ENCODE peak calls at places on chromosome 9, in eight cellular contexts. One of them, this sample, is unnamed.

GRCh38 chr9:107638922-107639321 is 149.4 kb upstream of the KLF4 start:
- DNase-seq in epithelial cell of esophagus: no peak
- DNase-seq in IMR-90: peak; percentile 77
- DNase-seq in keratinocyte: no peak
- DNase-seq in CD8-positive, alpha-beta T cell: no peak
- DNase-seq in A549: no peak
- DNase-seq in choroid plexus epithelial cell: peak; percentile 62
- DNase-seq in mesothelial cell of epicardium: no peak
- DNase-seq in this sample: no peak

GRCh38 chr9:21434202-21435014 is 5.8 kb upstream of the IFNA1 start:
- DNase-seq in IMR-90: peak; percentile 73
- DNase-seq in mesothelial cell of epicardium: no peak
- DNase-seq in CD8-positive, alpha-beta T cell: no peak
- DNase-seq in choroid plexus epithelial cell: peak; percentile 88
- DNase-seq in A549: peak; percentile 28
- DNase-seq in epithelial cell of esophagus: peak; percentile 69
- DNase-seq in keratinocyte: no peak
- DNase-seq in this sample: peak; percentile 71

GRCh38 chr9:72154468-72155281 is 5.4 kb downstream of the GDA start:
- DNase-seq in A549: no peak
- DNase-seq in IMR-90: no peak
- DNase-seq in mesothelial cell of epicardium: no peak
- DNase-seq in choroid plexus epithelial cell: no peak
- DNase-seq in CD8-positive, alpha-beta T cell: no peak
- DNase-seq in keratinocyte: no peak
- DNase-seq in epithelial cell of esophagus: peak; percentile 44
- DNase-seq in this sample: peak; percentile 15

GRCh38 chr9:79209012-79209411 is 362.8 kb upstream of the TLE4 start:
- DNase-seq in epithelial cell of esophagus: no peak
- DNase-seq in CD8-positive, alpha-beta T cell: no peak
- DNase-seq in choroid plexus epithelial cell: no peak
- DNase-seq in IMR-90: no peak
- DNase-seq in A549: no peak
- DNase-seq in mesothelial cell of epicardium: no peak
- DNase-seq in keratinocyte: no peak
- DNase-seq in this sample: no peak

GRCh38 chr9:34374905-34375552 is 1.7 kb downstream of the MYORG start:
- DNase-seq in IMR-90: no peak
- DNase-seq in mesothelial cell of epicardium: no peak
- DNase-seq in epithelial cell of esophagus: peak; percentile 33
- DNase-seq in CD8-positive, alpha-beta T cell: no peak
- DNase-seq in A549: no peak
- DNase-seq in keratinocyte: no peak
- DNase-seq in choroid plexus epithelial cell: no peak
- DNase-seq in this sample: no peak

GRCh38 chr9:99189887-99190596 is 31.7 kb downstream of the ALG2 start:
- DNase-seq in epithelial cell of esophagus: no peak
- DNase-seq in CD8-positive, alpha-beta T cell: no peak
- DNase-seq in IMR-90: peak; percentile 49
- DNase-seq in keratinocyte: no peak
- DNase-seq in mesothelial cell of epicardium: no peak
- DNase-seq in choroid plexus epithelial cell: peak; percentile 30
- DNase-seq in A549: no peak
- DNase-seq in this sample: no peak

GRCh38 chr9:128902351-128903078 is 18.3 kb upstream of the PHYHD1 start:
- DNase-seq in mesothelial cell of epicardium: no peak
- DNase-seq in CD8-positive, alpha-beta T cell: peak; percentile 82
- DNase-seq in epithelial cell of esophagus: peak; percentile 93
- DNase-seq in A549: no peak
- DNase-seq in choroid plexus epithelial cell: no peak
- DNase-seq in keratinocyte: peak; percentile 97
- DNase-seq in IMR-90: no peak
- DNase-seq in this sample: peak; percentile 90

GRCh38 chr9:124423591-124423990 is 8.3 kb upstream of the PSMB7 start:
- DNase-seq in choroid plexus epithelial cell: no peak
- DNase-seq in keratinocyte: no peak
- DNase-seq in CD8-positive, alpha-beta T cell: no peak
- DNase-seq in epithelial cell of esophagus: no peak
- DNase-seq in IMR-90: no peak
- DNase-seq in A549: no peak
- DNase-seq in mesothelial cell of epicardium: no peak
- DNase-seq in this sample: no peak

GRCh38 chr9:122379340-122379739 is 8.5 kb downstream of the PTGS1 start:
- DNase-seq in choroid plexus epithelial cell: no peak
- DNase-seq in mesothelial cell of epicardium: no peak
- DNase-seq in CD8-positive, alpha-beta T cell: no peak
- DNase-seq in IMR-90: no peak
- DNase-seq in keratinocyte: no peak
- DNase-seq in A549: no peak
- DNase-seq in epithelial cell of esophagus: no peak
- DNase-seq in this sample: no peak

GRCh38 chr9:135605238-135605781 is 34.0 kb downstream of the GLT6D1 start:
- DNase-seq in choroid plexus epithelial cell: peak; percentile 5
- DNase-seq in mesothelial cell of epicardium: peak; percentile 24
- DNase-seq in epithelial cell of esophagus: no peak
- DNase-seq in A549: no peak
- DNase-seq in keratinocyte: no peak
- DNase-seq in IMR-90: no peak
- DNase-seq in CD8-positive, alpha-beta T cell: no peak
- DNase-seq in this sample: no peak

GRCh38 chr9:131048332-131048731 is 39.4 kb downstream of the LAMC3 start:
- DNase-seq in mesothelial cell of epicardium: no peak
- DNase-seq in epithelial cell of esophagus: no peak
- DNase-seq in IMR-90: no peak
- DNase-seq in choroid plexus epithelial cell: no peak
- DNase-seq in CD8-positive, alpha-beta T cell: no peak
- DNase-seq in A549: no peak
- DNase-seq in keratinocyte: no peak
- DNase-seq in this sample: no peak

GRCh38 chr9:22813520-22813919 is 366.9 kb downstream of the DMRTA1 start:
- DNase-seq in CD8-positive, alpha-beta T cell: no peak
- DNase-seq in keratinocyte: no peak
- DNase-seq in choroid plexus epithelial cell: peak; percentile 1
- DNase-seq in IMR-90: peak; percentile 52
- DNase-seq in epithelial cell of esophagus: peak; percentile 33
- DNase-seq in A549: no peak
- DNase-seq in mesothelial cell of epicardium: no peak
- DNase-seq in this sample: peak; percentile 21

GRCh38 chr9:131276107-131276888 is at the start of gene FAM78A:
- DNase-seq in CD8-positive, alpha-beta T cell: no peak
- DNase-seq in keratinocyte: no peak
- DNase-seq in A549: no peak
- DNase-seq in epithelial cell of esophagus: no peak
- DNase-seq in choroid plexus epithelial cell: peak; percentile 14
- DNase-seq in IMR-90: no peak
- DNase-seq in mesothelial cell of epicardium: no peak
- DNase-seq in this sample: peak; percentile 72

GRCh38 chr9:134947265-134947955 is 29.7 kb upstream of the FCN1 start:
- DNase-seq in IMR-90: no peak
- DNase-seq in mesothelial cell of epicardium: no peak
- DNase-seq in CD8-positive, alpha-beta T cell: no peak
- DNase-seq in keratinocyte: no peak
- DNase-seq in choroid plexus epithelial cell: no peak
- DNase-seq in epithelial cell of esophagus: no peak
- DNase-seq in A549: no peak
- DNase-seq in this sample: no peak

GRCh38 chr9:115225459-115226116 is 107.6 kb upstream of the TNC start:
- DNase-seq in epithelial cell of esophagus: no peak
- DNase-seq in mesothelial cell of epicardium: no peak
- DNase-seq in choroid plexus epithelial cell: no peak
- DNase-seq in CD8-positive, alpha-beta T cell: no peak
- DNase-seq in IMR-90: no peak
- DNase-seq in keratinocyte: no peak
- DNase-seq in A549: no peak
- DNase-seq in this sample: no peak

GRCh38 chr9:121242955-121243346 is 25.0 kb upstream of the GSN start:
- DNase-seq in CD8-positive, alpha-beta T cell: no peak
- DNase-seq in keratinocyte: no peak
- DNase-seq in choroid plexus epithelial cell: no peak
- DNase-seq in mesothelial cell of epicardium: no peak
- DNase-seq in IMR-90: no peak
- DNase-seq in epithelial cell of esophagus: no peak
- DNase-seq in A549: no peak
- DNase-seq in this sample: no peak

GRCh38 chr9:134363450-134363849 is 37.2 kb downstream of the RXRA start:
- DNase-seq in mesothelial cell of epicardium: no peak
- DNase-seq in CD8-positive, alpha-beta T cell: no peak
- DNase-seq in IMR-90: no peak
- DNase-seq in choroid plexus epithelial cell: no peak
- DNase-seq in epithelial cell of esophagus: no peak
- DNase-seq in A549: no peak
- DNase-seq in keratinocyte: no peak
- DNase-seq in this sample: no peak

GRCh38 chr9:114856942-114857315 is 51.1 kb upstream of the TNFSF15 start:
- DNase-seq in A549: no peak
- DNase-seq in CD8-positive, alpha-beta T cell: no peak
- DNase-seq in keratinocyte: no peak
- DNase-seq in epithelial cell of esophagus: no peak
- DNase-seq in IMR-90: peak; percentile 29
- DNase-seq in choroid plexus epithelial cell: no peak
- DNase-seq in mesothelial cell of epicardium: no peak
- DNase-seq in this sample: no peak

GRCh38 chr9:3868466-3868865 is 342.7 kb upstream of the RFX3 start:
- DNase-seq in CD8-positive, alpha-beta T cell: no peak
- DNase-seq in epithelial cell of esophagus: no peak
- DNase-seq in choroid plexus epithelial cell: no peak
- DNase-seq in mesothelial cell of epicardium: no peak
- DNase-seq in A549: no peak
- DNase-seq in IMR-90: no peak
- DNase-seq in keratinocyte: no peak
- DNase-seq in this sample: no peak

GRCh38 chr9:131854906-131855504 is 115.1 kb upstream of the RAPGEF1 start:
- DNase-seq in A549: no peak
- DNase-seq in IMR-90: peak; percentile 5
- DNase-seq in epithelial cell of esophagus: peak; percentile 6
- DNase-seq in CD8-positive, alpha-beta T cell: no peak
- DNase-seq in keratinocyte: no peak
- DNase-seq in mesothelial cell of epicardium: no peak
- DNase-seq in choroid plexus epithelial cell: peak; percentile 60
- DNase-seq in this sample: no peak

GRCh38 chr9:86652696-86653095 is 294.6 kb downstream of the GAS1 start:
- DNase-seq in IMR-90: no peak
- DNase-seq in epithelial cell of esophagus: peak; percentile 20
- DNase-seq in mesothelial cell of epicardium: no peak
- DNase-seq in A549: no peak
- DNase-seq in choroid plexus epithelial cell: no peak
- DNase-seq in CD8-positive, alpha-beta T cell: no peak
- DNase-seq in keratinocyte: no peak
- DNase-seq in this sample: no peak

DNA sequence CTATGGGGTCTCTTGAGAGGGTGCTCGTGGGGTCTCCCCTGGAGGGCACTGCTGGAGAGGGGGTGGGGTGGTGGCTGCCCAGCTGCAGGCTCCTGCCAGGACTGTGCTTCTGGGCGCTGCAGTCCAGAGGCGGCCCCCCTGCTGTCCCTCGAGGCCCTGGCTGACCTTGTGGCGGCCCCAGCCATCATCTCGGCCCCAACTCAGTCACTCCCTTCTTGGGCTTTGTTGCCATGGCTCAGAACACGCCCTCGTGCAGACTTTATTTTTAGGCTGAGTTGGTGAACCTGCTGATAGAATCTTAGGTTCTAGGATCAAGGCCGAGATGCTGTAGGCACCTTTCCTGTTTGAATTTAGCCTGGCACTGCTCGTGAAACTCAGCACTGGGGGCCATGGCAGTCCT is 22.8 kb downstream of the FBXW5 start:
- DNase-seq in CD8-positive, alpha-beta T cell: no peak
- DNase-seq in keratinocyte: no peak
- DNase-seq in mesothelial cell of epicardium: no peak
- DNase-seq in choroid plexus epithelial cell: no peak
- DNase-seq in A549: no peak
- DNase-seq in IMR-90: no peak
- DNase-seq in epithelial cell of esophagus: no peak
- DNase-seq in this sample: no peak
- TF ChIP-seq CTCF in CD8-positive, alpha-beta T cell: no peak
- TF ChIP-seq CTCF in keratinocyte: no peak
- TF ChIP-seq CTCF in mesothelial cell of epicardium: no peak
- TF ChIP-seq CTCF in choroid plexus epithelial cell: no peak
- TF ChIP-seq CTCF in A549: no peak
- TF ChIP-seq CTCF in IMR-90: no peak
- TF ChIP-seq CTCF in epithelial cell of esophagus: no peak
- TF ChIP-seq CTCF in this sample: no peak

DNA sequence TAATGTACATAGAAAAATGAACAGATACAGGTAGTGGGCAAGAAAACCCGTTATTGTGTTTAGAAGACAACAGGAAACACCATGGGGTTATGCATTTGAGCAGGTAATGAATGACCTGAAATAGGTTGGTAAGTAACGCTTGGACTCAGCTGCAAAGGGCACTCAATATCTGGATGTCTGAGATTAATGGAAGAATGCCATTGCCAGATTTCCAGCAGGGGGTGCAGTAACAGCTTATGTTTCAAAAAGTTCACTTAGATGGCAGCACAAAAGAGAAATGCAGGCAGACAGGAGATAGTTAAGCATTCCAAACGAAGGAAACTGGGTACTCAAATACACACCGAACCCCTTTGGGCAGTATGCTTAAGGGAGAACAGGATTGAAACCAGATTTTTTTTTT is 285.5 kb upstream of the VLDLR start:
- DNase-seq in A549: no peak
- DNase-seq in keratinocyte: no peak
- DNase-seq in CD8-positive, alpha-beta T cell: no peak
- DNase-seq in mesothelial cell of epicardium: no peak
- DNase-seq in epithelial cell of esophagus: peak; percentile 21
- DNase-seq in IMR-90: peak; percentile 1
- DNase-seq in choroid plexus epithelial cell: peak; percentile 67
- DNase-seq in this sample: peak; percentile 32
- TF ChIP-seq CTCF in A549: peak; percentile 22
- TF ChIP-seq CTCF in keratinocyte: peak; percentile 44
- TF ChIP-seq CTCF in CD8-positive, alpha-beta T cell: no peak
- TF ChIP-seq CTCF in mesothelial cell of epicardium: peak; percentile 36
- TF ChIP-seq CTCF in epithelial cell of esophagus: peak; percentile 8
- TF ChIP-seq CTCF in IMR-90: no peak
- TF ChIP-seq CTCF in choroid plexus epithelial cell: peak; percentile 71
- TF ChIP-seq CTCF in this sample: peak; percentile 29

GRCh38 chr9:127578952-127579853 is 32.9 kb upstream of the STXBP1 start:
- DNase-seq in IMR-90: peak; percentile 98
- DNase-seq in keratinocyte: peak; percentile 73
- DNase-seq in choroid plexus epithelial cell: peak; percentile 90
- DNase-seq in A549: peak; percentile 87
- DNase-seq in mesothelial cell of epicardium: no peak
- DNase-seq in CD8-positive, alpha-beta T cell: peak; percentile 71
- DNase-seq in epithelial cell of esophagus: peak; percentile 96
- DNase-seq in this sample: no peak
- TF ChIP-seq CTCF in IMR-90: peak; percentile 38
- TF ChIP-seq CTCF in keratinocyte: no peak
- TF ChIP-seq CTCF in choroid plexus epithelial cell: peak; percentile 45
- TF ChIP-seq CTCF in A549: peak; percentile 50
- TF ChIP-seq CTCF in mesothelial cell of epicardium: no peak
- TF ChIP-seq CTCF in CD8-positive, alpha-beta T cell: no peak
- TF ChIP-seq CTCF in epithelial cell of esophagus: peak; percentile 25
- TF ChIP-seq CTCF in this sample: no peak

DNA sequence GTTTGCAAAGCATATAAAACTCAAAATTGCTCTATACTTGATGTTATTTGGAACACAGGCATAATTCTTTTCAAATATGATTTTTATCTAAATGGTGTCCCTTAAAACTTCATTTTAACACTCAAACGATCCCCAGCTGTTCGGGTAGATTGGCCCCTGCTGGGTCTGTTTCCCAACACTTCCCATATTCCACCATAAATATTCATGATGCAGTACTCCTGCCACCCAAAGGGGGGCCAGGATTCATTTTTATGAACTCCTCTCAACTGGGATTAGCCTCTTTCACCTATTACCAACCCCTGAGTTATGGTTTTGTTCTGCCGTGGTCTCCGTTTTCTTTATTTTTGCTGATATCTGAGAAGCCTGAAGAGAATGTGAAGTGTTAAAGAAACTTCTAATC is 383.9 kb downstream of the DMRT2 start:
- DNase-seq in mesothelial cell of epicardium: no peak
- DNase-seq in CD8-positive, alpha-beta T cell: no peak
- DNase-seq in keratinocyte: no peak
- DNase-seq in A549: peak; percentile 10
- DNase-seq in IMR-90: no peak
- DNase-seq in choroid plexus epithelial cell: peak; percentile 0
- DNase-seq in epithelial cell of esophagus: peak; percentile 22
- DNase-seq in this sample: no peak
- TF ChIP-seq CTCF in mesothelial cell of epicardium: peak; percentile 60
- TF ChIP-seq CTCF in CD8-positive, alpha-beta T cell: no peak
- TF ChIP-seq CTCF in keratinocyte: peak; percentile 17
- TF ChIP-seq CTCF in A549: no peak
- TF ChIP-seq CTCF in IMR-90: no peak
- TF ChIP-seq CTCF in choroid plexus epithelial cell: peak; percentile 7
- TF ChIP-seq CTCF in epithelial cell of esophagus: peak; percentile 44
- TF ChIP-seq CTCF in this sample: no peak